ENCODE peak calls at places on chromosome 17, in six cellular contexts. Z is activated CD4-positive, alpha-beta T cell treated with anti-CD3 and anti-CD28 coated beads, Interleukin-2, amount 50 U/mL, for 1 hour; X is thoracic aorta; E is erythroblast; D is RWPE1; H is foreskin melanocyte. V is an unnamed sample.

GRCh38 chr17:48244121-48244711 is 136.7 kb downstream of the SNX11 start:
- DNase-seq in H (peak; percentile 30), E (no peak), X (no peak), Z (no peak), D (no peak), V (no peak)

GRCh38 chr17:41697122-41697962 is 8.7 kb downstream of the EIF1 start:
- DNase-seq in D (no peak), Z (no peak), H (peak; percentile 83), E (peak; percentile 41), X (no peak), V (no peak)

GRCh38 chr17:8695916-8696415 is 48.7 kb downstream of the CCDC42 start:
- DNase-seq in Z (no peak), H (no peak), D (no peak), X (no peak), E (no peak), V (no peak)

GRCh38 chr17:73998246-73999220 is 204.9 kb upstream of the RPL38 start:
- DNase-seq in E (peak; percentile 52), D (peak; percentile 80), Z (peak; percentile 67), H (no peak), X (no peak), V (peak; percentile 80)

GRCh38 chr17:43940630-43941029 is 1.6 kb downstream of the PPY start:
- DNase-seq in H (no peak), D (no peak), Z (no peak), E (peak; percentile 42), X (no peak), V (peak; percentile 76)

GRCh38 chr17:74099441-74100340 is 103.8 kb upstream of the RPL38 start:
- DNase-seq in H (no peak), D (no peak), Z (no peak), X (no peak), E (no peak), V (no peak)

GRCh38 chr17:12680407-12680897 is 14.8 kb downstream of the MYOCD start:
- DNase-seq in E (no peak), D (no peak), H (no peak), Z (no peak), X (no peak), V (no peak)

GRCh38 chr17:76239538-76240274 is 587 bp downstream of the RNF157 start:
- DNase-seq in H (no peak), D (no peak), X (no peak), Z (no peak), E (no peak), V (no peak)

GRCh38 chr17:35345926-35346771 is 27.3 kb downstream of the SLFN11 start:
- DNase-seq in E (no peak), D (no peak), X (peak; percentile 12), H (peak; percentile 13), Z (peak; percentile 20), V (peak; percentile 53)

GRCh38 chr17:17177186-17177585 is 28.9 kb downstream of the PLD6 start:
- DNase-seq in Z (no peak), H (no peak), D (no peak), X (no peak), E (no peak), V (no peak)

GRCh38 chr17:45003877-45004276 is 35.8 kb upstream of the C1QL1 start:
- DNase-seq in X (no peak), E (no peak), H (no peak), Z (no peak), D (no peak), V (no peak)

GRCh38 chr17:43766413-43767052 is 7.9 kb upstream of the SOST start:
- DNase-seq in H (no peak), X (no peak), D (peak; percentile 56), Z (peak; percentile 58), E (peak; percentile 76), V (peak; percentile 78)

GRCh38 chr17:80025140-80025539 is 10.5 kb downstream of the TBC1D16 start:
- DNase-seq in Z (no peak), D (no peak), H (no peak), E (no peak), X (no peak), V (no peak)